ENCODE peak calls at places on chromosome 18, in four cellular contexts. U is omental fat pad, H is ovary, D is AG09319. Q is an unnamed sample.

GRCh38 chr18:42048150-42048549 is 93.1 kb downstream of the PIK3C3 start:
- DNase-seq in U (no peak), H (no peak), D (peak; percentile 58), Q (no peak)

GRCh38 chr18:38458673-38459072 is 893.1 kb upstream of the CELF4 start:
- DNase-seq in U (no peak), H (no peak), D (no peak), Q (no peak)

GRCh38 chr18:51195086-51195601 is 2.3 kb downstream of the MEX3C start:
- DNase-seq in U (no peak), H (no peak), D (no peak), Q (no peak)

GRCh38 chr18:58541789-58542425 is 87.0 kb downstream of the ALPK2 start:
- DNase-seq in U (no peak), H (no peak), D (peak; percentile 75), Q (no peak)

GRCh38 chr18:34222396-34223163 is 2.1 kb downstream of the NOL4 start:
- DNase-seq in U (no peak), H (no peak), D (no peak), Q (peak; percentile 54)

GRCh38 chr18:8730080-8730827 is 24.9 kb downstream of the MTCL1 start:
- DNase-seq in U (no peak), H (peak; percentile 34), D (no peak), Q (no peak)

GRCh38 chr18:32470136-32470712 is 458 bp downstream of the GAREM1 start:
- DNase-seq in U (no peak), H (peak; percentile 48), D (no peak), Q (peak; percentile 54)

GRCh38 chr18:22439447-22439846 is 21.7 kb upstream of the CTAGE1 start:
- DNase-seq in U (no peak), H (no peak), D (no peak), Q (no peak)

GRCh38 chr18:63443820-63444219 is 21.5 kb upstream of the VPS4B start:
- DNase-seq in U (no peak), H (no peak), D (no peak), Q (no peak)

GRCh38 chr18:42760290-42760689 is 355.2 kb downstream of the RIT2 start:
- DNase-seq in U (no peak), H (no peak), D (no peak), Q (no peak)

GRCh38 chr18:42052137-42052708 is 97.2 kb downstream of the PIK3C3 start:
- DNase-seq in U (no peak), H (no peak), D (no peak), Q (no peak)

GRCh38 chr18:25560369-25560768 is 208.4 kb upstream of the ZNF521 start:
- DNase-seq in U (no peak), H (no peak), D (peak; percentile 11), Q (no peak)

GRCh38 chr18:8724452-8724851 is 19.1 kb downstream of the MTCL1 start:
- DNase-seq in U (no peak), H (no peak), D (no peak), Q (no peak)

GRCh38 chr18:55206941-55207340 is 247.7 kb upstream of the CCDC68 start:
- DNase-seq in U (no peak), H (no peak), D (no peak), Q (no peak)

GRCh38 chr18:67359868-67360838 is 156.4 kb downstream of the DSEL start:
- DNase-seq in U (peak; percentile 31), H (peak; percentile 67), D (peak; percentile 60), Q (no peak)

GRCh38 chr18:8162797-8163196 is 446.4 kb upstream of the RAB12 start:
- DNase-seq in U (no peak), H (no peak), D (no peak), Q (no peak)

GRCh38 chr18:22286576-22286975 is 117.2 kb downstream of the GATA6 start:
- DNase-seq in U (no peak), H (no peak), D (no peak), Q (no peak)

GRCh38 chr18:22169889-22170420 is 566 bp downstream of the GATA6 start:
- DNase-seq in U (no peak), H (peak; percentile 64), D (no peak), Q (peak; percentile 57)

GRCh38 chr18:63452273-63452672 is 24.5 kb upstream of the SERPINB5 start:
- DNase-seq in U (no peak), H (no peak), D (no peak), Q (no peak)

GRCh38 chr18:67794512-67794911 is 278.0 kb upstream of the DSEL start:
- DNase-seq in U (no peak), H (no peak), D (no peak), Q (no peak)

GRCh38 chr18:78861706-78862105 is 117.9 kb upstream of the SALL3 start:
- DNase-seq in U (no peak), H (no peak), D (no peak), Q (no peak)

GRCh38 chr18:8808001-8808400 is 102.6 kb downstream of the MTCL1 start:
- DNase-seq in U (no peak), H (no peak), D (no peak), Q (no peak)

GRCh38 chr18:10119991-10120390 is 206.2 kb downstream of the VAPA start:
- DNase-seq in U (no peak), H (no peak), D (no peak), Q (no peak)

GRCh38 chr18:48990497-48991298 is 39.9 kb upstream of the SMAD7 start:
- DNase-seq in U (no peak), H (peak; percentile 33), D (no peak), Q (no peak)

GRCh38 chr18:79765491-79766245 is 32.1 kb upstream of the KCNG2 start:
- DNase-seq in U (no peak), H (no peak), D (peak; percentile 25), Q (no peak)

GRCh38 chr18:6807504-6808257 is 78.2 kb downstream of the ARHGAP28 start:
- DNase-seq in U (no peak), H (no peak), D (no peak), Q (no peak)

GRCh38 chr18:45026162-45026561 is 345.5 kb downstream of the SETBP1 start:
- DNase-seq in U (no peak), H (no peak), D (no peak), Q (no peak)
- TF ChIP-seq CTCF in U (no peak), H (no peak), D (no peak), Q (no peak)

GRCh38 chr18:50111398-50111797 is 83.5 kb downstream of the MYO5B start:
- DNase-seq in U (no peak), H (no peak), D (no peak), Q (no peak)
- TF ChIP-seq CTCF in U (no peak), H (no peak), D (no peak), Q (no peak)

GRCh38 chr18:5456577-5457466 is 87.0 kb downstream of the EPB41L3 start:
- DNase-seq in U (no peak), H (no peak), D (no peak), Q (no peak)
- TF ChIP-seq CTCF in U (no peak), H (no peak), D (peak; percentile 56), Q (peak; percentile 66)

GRCh38 chr18:26803643-26804042 is 61.9 kb downstream of the AQP4 start:
- DNase-seq in U (no peak), H (no peak), D (no peak), Q (no peak)

GRCh38 chr18:26806224-26806623 is 59.3 kb downstream of the AQP4 start:
- DNase-seq in U (no peak), H (no peak), D (no peak), Q (no peak)

GRCh38 chr18:26802330-26803200 is 62.9 kb downstream of the AQP4 start:
- DNase-seq in U (no peak), H (no peak), D (no peak), Q (no peak)

GRCh38 chr18:26804474-26804873 is 61.0 kb downstream of the AQP4 start:
- DNase-seq in U (no peak), H (no peak), D (no peak), Q (no peak)
- TF ChIP-seq CTCF in U (no peak), H (no peak), D (no peak), Q (no peak)

GRCh38 chr18:11308499-11308898 is 159.1 kb upstream of the PIEZO2 start:
- DNase-seq in U (no peak), H (no peak), D (no peak), Q (no peak)

GRCh38 chr18:11307716-11308115 is 158.3 kb upstream of the PIEZO2 start:
- DNase-seq in U (no peak), H (no peak), D (no peak), Q (no peak)

GRCh38 chr18:11305507-11305906 is 156.1 kb upstream of the PIEZO2 start:
- DNase-seq in U (no peak), H (no peak), D (no peak), Q (no peak)

GRCh38 chr18:11309172-11309571 is 159.8 kb upstream of the PIEZO2 start:
- DNase-seq in U (no peak), H (no peak), D (no peak), Q (no peak)

DNA sequence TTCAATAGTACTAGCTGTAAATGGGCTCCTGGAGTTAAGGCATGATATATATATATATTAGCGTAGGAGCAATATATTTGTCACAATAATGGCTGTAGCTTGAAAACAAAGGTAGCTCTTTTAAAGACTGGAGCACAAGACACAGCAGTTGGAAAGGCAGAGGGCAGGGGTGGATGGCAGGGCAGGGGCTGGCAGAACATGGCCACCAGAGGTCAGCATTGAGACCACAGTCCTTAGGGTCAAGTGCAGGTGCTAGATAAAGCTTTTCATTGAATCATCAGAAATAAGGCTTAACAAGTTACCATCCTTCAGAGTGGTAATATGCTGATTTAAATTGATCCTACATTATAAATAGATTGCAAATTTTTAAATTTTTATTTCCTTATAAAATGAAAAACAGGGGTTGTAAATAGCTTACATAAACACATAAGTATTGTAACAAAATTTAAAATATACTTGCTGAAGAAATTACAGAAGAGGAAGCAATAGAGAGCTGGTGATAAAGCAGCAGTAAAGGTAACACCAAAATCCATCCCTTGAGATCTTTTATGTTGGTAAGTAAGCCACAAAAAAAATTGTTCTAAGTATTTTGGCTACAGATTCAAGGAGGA is 161.2 kb upstream of the PIEZO2 start:
- DNase-seq in U (no peak), H (no peak), D (no peak), Q (no peak)
- TF ChIP-seq CTCF in U (no peak), H (no peak), D (peak; percentile 92), Q (peak; percentile 32)

GRCh38 chr18:3773303-3773702 is 323.3 kb downstream of the TGIF1 start:
- DNase-seq in U (no peak), H (no peak), D (no peak), Q (no peak)
- TF ChIP-seq CTCF in U (no peak), H (no peak), D (no peak), Q (peak; percentile 31)

DNA sequence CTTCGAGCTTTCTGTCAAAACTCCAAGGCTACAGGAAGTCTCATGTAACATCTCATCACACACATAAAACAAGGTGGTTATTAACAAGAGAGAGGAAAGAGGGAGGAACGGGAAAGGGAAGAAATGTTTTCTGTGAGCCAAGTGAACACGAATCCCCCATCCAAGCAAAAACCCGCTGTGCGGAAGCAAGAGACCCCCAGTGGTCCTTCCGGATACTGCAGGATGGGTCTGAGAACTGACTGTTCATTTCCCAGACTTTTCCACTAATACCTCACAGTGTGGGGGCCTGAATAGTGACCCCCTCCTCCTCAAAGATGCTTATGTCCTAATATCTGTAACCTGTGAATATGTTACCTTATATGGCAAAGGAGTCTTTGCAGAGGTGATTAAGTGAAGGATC is 19.0 kb upstream of the DIPK1C start:
- DNase-seq in U (no peak), H (no peak), D (no peak), Q (peak; percentile 69)
- TF ChIP-seq CTCF in U (no peak), H (no peak), D (peak; percentile 58), Q (peak; percentile 78)

DNA sequence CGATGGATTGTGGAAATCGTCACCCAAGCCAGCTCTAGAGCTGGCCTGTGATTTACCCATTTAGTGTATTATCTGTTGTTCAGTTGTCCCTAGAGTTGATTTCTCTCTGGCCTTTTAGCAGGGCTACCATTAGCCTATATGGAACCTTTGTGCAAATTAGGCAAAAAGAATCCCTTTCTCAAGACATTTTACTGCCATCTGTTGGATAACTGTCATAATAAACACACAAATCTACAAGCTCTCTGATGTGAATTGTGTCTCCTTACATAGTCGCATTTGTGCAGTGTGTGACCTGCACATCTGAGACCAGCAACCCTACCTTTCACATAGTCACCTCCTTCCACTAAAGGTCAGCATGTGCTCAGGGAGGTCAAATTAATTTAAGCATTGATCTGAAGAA is 34.0 kb downstream of the LOXHD1 start:
- DNase-seq in U (no peak), H (no peak), D (no peak), Q (no peak)
- TF ChIP-seq CTCF in U (no peak), H (no peak), D (no peak), Q (no peak)